ENCODE peak calls at places on chromosome 19, in ten cellular contexts. R is Peyer's patch, X is breast epithelium, U is uterus, Y is adrenal gland, C is thyroid gland, M is HepG2, Z is sigmoid colon, D is body of pancreas, N is transverse colon. B is an unnamed sample. For H3K4me1, the result is how much of the 10 kb centered on the place peaks cover.

GRCh38 chr19:48656840-48657474 is 11.0 kb upstream of the CA11 start:
- DNase-seq in R (peak), X (no peak), U (no peak), Y (no peak), C (peak), M (no peak), Z (no peak), D (no peak), N (peak), B (no peak)

GRCh38 chr19:10503002-10503789 is at the start of gene KEAP1:
- DNase-seq in R (peak), X (no peak), U (peak), Y (peak), C (peak), M (peak), Z (peak), D (peak), N (peak), B (peak)

GRCh38 chr19:18176367-18177310 is 3.0 kb downstream of the IFI30 start:
- DNase-seq in R (no peak), X (no peak), U (no peak), Y (no peak), C (no peak), M (no peak), Z (no peak), D (no peak), N (no peak), B (no peak)

GRCh38 chr19:58409010-58409790 is 751 bp downstream of the ZNF584 start:
- DNase-seq in R (no peak), X (peak), U (no peak), Y (no peak), C (peak), M (no peak), Z (peak), D (peak), N (no peak), B (peak)

GRCh38 chr19:52689804-52690394 is 44.9 kb downstream of the ZNF611 start:
- DNase-seq in R (peak), X (peak), U (peak), Y (peak), C (peak), M (no peak), Z (peak), D (peak), N (peak), B (peak)

GRCh38 chr19:42315024-42315423 is 1.9 kb downstream of the TMEM145 start:
- DNase-seq in R (no peak), X (no peak), U (no peak), Y (no peak), C (no peak), M (no peak), Z (no peak), D (no peak), N (no peak), B (no peak)

GRCh38 chr19:54393381-54393780 is 21.9 kb upstream of the TTYH1 start:
- DNase-seq in R (no peak), X (no peak), U (no peak), Y (no peak), C (no peak), M (no peak), Z (no peak), D (no peak), N (no peak), B (no peak)

GRCh38 chr19:37079238-37079637 is 1.0 kb downstream of the ZNF420 start:
- DNase-seq in R (no peak), X (no peak), U (no peak), Y (no peak), C (no peak), M (no peak), Z (no peak), D (no peak), N (no peak), B (no peak)

GRCh38 chr19:6343462-6343861 is 10.1 kb upstream of the ACER1 start:
- DNase-seq in R (no peak), X (no peak), U (no peak), Y (no peak), C (no peak), M (no peak), Z (no peak), D (no peak), N (no peak), B (no peak)

GRCh38 chr19:50159078-50159477 is 4.0 kb downstream of the IZUMO2 start:
- DNase-seq in R (no peak), X (no peak), U (no peak), Y (no peak), C (no peak), M (no peak), Z (no peak), D (no peak), N (no peak), B (no peak)

GRCh38 chr19:41808663-41809566 is 12.5 kb downstream of the CEACAM3 start:
- DNase-seq in R (no peak), X (no peak), U (no peak), Y (peak), C (no peak), M (no peak), Z (no peak), D (no peak), N (peak), B (peak)

GRCh38 chr19:18292810-18293641 is 11.6 kb upstream of the JUND start:
- DNase-seq in R (peak), X (peak), U (peak), Y (peak), C (peak), M (peak), Z (peak), D (peak), N (peak), B (peak)

GRCh38 chr19:6806488-6806887 is 34.0 kb downstream of the VAV1 start:
- DNase-seq in R (no peak), X (no peak), U (no peak), Y (no peak), C (no peak), M (no peak), Z (no peak), D (no peak), N (no peak), B (peak)

GRCh38 chr19:42512743-42513304 is 15.5 kb downstream of the CEACAM1 start:
- DNase-seq in R (no peak), X (no peak), U (no peak), Y (no peak), C (no peak), M (no peak), Z (no peak), D (no peak), N (no peak), B (no peak)

GRCh38 chr19:48836089-48837017 is at the start of gene HSD17B14:
- DNase-seq in R (peak), X (no peak), U (peak), Y (peak), C (peak), M (no peak), Z (peak), D (peak), N (peak), B (no peak)

GRCh38 chr19:32868206-32868950 is 1.2 kb downstream of the SLC7A9 start:
- DNase-seq in R (peak), X (no peak), U (no peak), Y (no peak), C (no peak), M (no peak), Z (no peak), D (no peak), N (no peak), B (no peak)

GRCh38 chr19:56423985-56424353 is 19.8 kb downstream of the ZNF583 start:
- DNase-seq in R (no peak), X (no peak), U (no peak), Y (no peak), C (no peak), M (no peak), Z (no peak), D (no peak), N (no peak), B (no peak)

GRCh38 chr19:47028372-47028672 is 8.7 kb downstream of the NPAS1 start:
- DNase-seq in R (no peak), X (no peak), U (no peak), Y (no peak), C (no peak), M (no peak), Z (no peak), D (no peak), N (no peak), B (no peak)

GRCh38 chr19:47479701-47480503 is 4.1 kb downstream of the KPTN start:
- DNase-seq in R (no peak), X (no peak), U (no peak), Y (no peak), C (no peak), M (no peak), Z (no peak), D (no peak), N (no peak), B (no peak)

GRCh38 chr19:16920816-16921529 is 32.2 kb downstream of the F2RL3 start:
- DNase-seq in R (no peak), X (no peak), U (no peak), Y (peak), C (no peak), M (no peak), Z (no peak), D (no peak), N (no peak), B (no peak)

GRCh38 chr19:49889687-49890348 is 6.9 kb downstream of the IL4I1 start:
- DNase-seq in R (peak), X (peak), U (peak), Y (peak), C (peak), M (no peak), Z (no peak), D (peak), N (peak), B (peak)

GRCh38 chr19:6480843-6481415 is 658 bp downstream of the DENND1C start:
- DNase-seq in R (no peak), X (no peak), U (no peak), Y (no peak), C (no peak), M (no peak), Z (no peak), D (no peak), N (no peak), B (no peak)

GRCh38 chr19:16363133-16363851 is 38.7 kb downstream of the KLF2 start:
- DNase-seq in R (peak), X (peak), U (no peak), Y (no peak), C (peak), M (no peak), Z (no peak), D (peak), N (peak), B (no peak)

GRCh38 chr19:7355151-7355845 is 6.6 kb downstream of the ARHGEF18 start:
- DNase-seq in R (no peak), X (no peak), U (peak), Y (peak), C (no peak), M (no peak), Z (peak), D (no peak), N (peak), B (peak)

GRCh38 chr19:19405919-19406877 is 723 bp downstream of the GATAD2A start:
- DNase-seq in R (peak), X (no peak), U (peak), Y (peak), C (peak), M (no peak), Z (peak), D (peak), N (peak), B (peak)

GRCh38 chr19:33285441-33285927 is 16.9 kb downstream of the CEBPA start:
- DNase-seq in R (no peak), X (no peak), U (no peak), Y (no peak), C (peak), M (peak), Z (no peak), D (no peak), N (no peak), B (no peak)

GRCh38 chr19:48966541-48967345 is 1.6 kb downstream of the FTL start:
- DNase-seq in R (no peak), X (no peak), U (no peak), Y (peak), C (peak), M (no peak), Z (no peak), D (no peak), N (no peak), B (no peak)

GRCh38 chr19:19259741-19260140 is 13.4 kb downstream of the TM6SF2 start:
- DNase-seq in R (no peak), X (no peak), U (no peak), Y (no peak), C (no peak), M (peak), Z (no peak), D (no peak), N (no peak), B (peak)

GRCh38 chr19:30671622-30672051 is 299.5 kb downstream of the ZNF536 start:
- DNase-seq in R (no peak), X (no peak), U (no peak), Y (peak), C (peak), M (no peak), Z (no peak), D (no peak), N (no peak), B (peak)

GRCh38 chr19:5354403-5354802 is 13.8 kb upstream of the PTPRS start:
- DNase-seq in R (no peak), X (no peak), U (no peak), Y (no peak), C (no peak), M (peak), Z (no peak), D (no peak), N (no peak), B (no peak)

GRCh38 chr19:47991191-47991808 is 670 bp downstream of the BSPH1 start:
- DNase-seq in R (no peak), X (no peak), U (no peak), Y (no peak), C (no peak), M (no peak), Z (no peak), D (no peak), N (no peak), B (no peak)

GRCh38 chr19:57789288-57789687 is 19.8 kb downstream of the ZNF586 start:
- DNase-seq in R (no peak), X (no peak), U (no peak), Y (no peak), C (no peak), M (no peak), Z (no peak), D (no peak), N (no peak), B (no peak)

GRCh38 chr19:49862411-49863253 is 4.7 kb downstream of the PNKP start:
- DNase-seq in R (no peak), X (no peak), U (peak), Y (peak), C (peak), M (peak), Z (peak), D (no peak), N (no peak), B (peak)

GRCh38 chr19:12325690-12326089 is 7.7 kb downstream of the ZNF563 start:
- DNase-seq in R (no peak), X (no peak), U (no peak), Y (no peak), C (no peak), M (peak), Z (no peak), D (no peak), N (no peak), B (no peak)

GRCh38 chr19:10505583-10506229 is 2.5 kb upstream of the KEAP1 start:
- DNase-seq in R (peak), X (peak), U (peak), Y (peak), C (peak), M (peak), Z (peak), D (peak), N (peak), B (peak)

GRCh38 chr19:39828015-39828633 is 5.8 kb downstream of the DYRK1B start:
- DNase-seq in R (peak), X (no peak), U (no peak), Y (no peak), C (no peak), M (no peak), Z (no peak), D (no peak), N (peak), B (no peak)

GRCh38 chr19:49014123-49014869 is 2.6 kb downstream of the LHB start:
- DNase-seq in R (no peak), X (no peak), U (no peak), Y (peak), C (no peak), M (no peak), Z (no peak), D (no peak), N (no peak), B (no peak)

GRCh38 chr19:55406869-55407624 is 541 bp downstream of the UBE2S start:
- DNase-seq in R (peak), X (no peak), U (no peak), Y (peak), C (peak), M (no peak), Z (no peak), D (no peak), N (peak), B (no peak)

GRCh38 chr19:49638360-49638759 is 1.6 kb downstream of the RRAS start:
- DNase-seq in R (no peak), X (no peak), U (peak), Y (no peak), C (no peak), M (no peak), Z (no peak), D (no peak), N (peak), B (no peak)

GRCh38 chr19:14145381-14145780 is 9.0 kb upstream of the ASF1B start:
- DNase-seq in R (no peak), X (no peak), U (no peak), Y (no peak), C (no peak), M (no peak), Z (no peak), D (no peak), N (no peak), B (no peak)
- H3K4me1 ChIP-seq in R (under half), X (under half), U (under half), Y (under half), C (under half), M (under half), Z (under half), D (under half), N (under half), B (under half)

DNA sequence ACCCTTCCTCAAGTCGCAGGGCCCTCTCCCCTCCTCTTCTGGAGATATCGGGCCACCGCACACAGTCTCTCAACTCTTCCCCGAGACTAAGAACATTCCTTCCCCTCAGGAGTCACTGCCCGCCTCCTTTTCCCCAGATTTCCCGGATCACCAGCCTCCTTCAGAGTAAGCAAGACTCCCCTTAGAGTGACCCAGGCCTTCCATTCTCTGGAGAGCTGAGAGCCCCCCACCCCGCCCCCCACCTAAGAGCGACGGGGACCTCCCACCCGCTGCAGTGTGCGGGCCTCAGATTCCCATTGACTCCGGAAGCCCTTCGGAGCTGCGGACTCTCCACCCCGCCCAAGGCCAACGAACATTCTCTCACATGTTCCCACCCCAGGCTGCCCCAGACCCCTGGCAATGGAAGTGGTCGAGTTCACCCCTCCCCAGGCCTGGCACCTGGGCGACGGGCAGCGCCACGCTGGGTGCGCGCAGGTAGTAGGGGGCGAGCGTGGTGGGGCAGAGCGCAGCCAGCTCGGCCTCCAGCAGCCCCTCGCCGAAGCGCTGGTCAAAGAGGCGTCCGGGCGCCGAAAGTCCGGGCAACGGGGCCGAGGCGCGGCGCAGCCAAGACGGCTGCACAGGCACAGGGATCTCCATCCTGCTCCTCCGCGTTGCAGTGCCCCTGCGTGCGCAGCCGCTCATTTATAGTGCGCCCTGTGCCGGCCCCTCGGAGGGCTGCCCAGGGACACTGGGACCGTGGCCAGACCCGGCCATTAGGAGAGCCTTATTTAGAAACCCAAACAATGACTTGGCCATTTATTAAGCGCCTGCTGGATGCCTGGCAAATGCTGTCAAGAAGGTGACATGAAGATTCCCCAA is at the start of gene HSPB6:
- DNase-seq in R (no peak), X (no peak), U (peak), Y (peak), C (no peak), M (no peak), Z (peak), D (no peak), N (peak), B (peak)
- TF ChIP-seq POLR2A in R (no peak), X (peak), U (peak), Y (peak), C (no peak), M (no peak), Z (peak), D (peak), N (peak), B (no peak)

GRCh38 chr19:14371321-14371821 is 9.9 kb upstream of the ADGRE5 start:
- DNase-seq in R (no peak), X (no peak), U (peak), Y (no peak), C (no peak), M (no peak), Z (no peak), D (no peak), N (no peak), B (no peak)
- H3K4me1 ChIP-seq in R (under half), X (under half), U (under half), Y (under half), C (under half), M (under half), Z (under half), D (under half), N (under half), B (under half)

GRCh38 chr19:8526345-8527062 is 12.5 kb upstream of the ZNF414 start:
- DNase-seq in R (peak), X (peak), U (peak), Y (peak), C (peak), M (peak), Z (peak), D (peak), N (peak), B (peak)
- TF ChIP-seq POLR2A in R (no peak), X (peak), U (peak), Y (peak), C (peak), M (peak), Z (peak), D (no peak), N (peak), B (no peak)

GRCh38 chr19:45508681-45508930 is 1.3 kb downstream of the VASP start:
- DNase-seq in R (no peak), X (no peak), U (no peak), Y (no peak), C (no peak), M (no peak), Z (no peak), D (no peak), N (no peak), B (no peak)
- H3K4me1 ChIP-seq in R (under half), X (under half), U (under half), Y (under half), C (under half), M (half or more), Z (under half), D (under half), N (under half), B (under half)

GRCh38 chr19:662207-662961 is 630 bp downstream of the RNF126 start:
- DNase-seq in R (peak), X (no peak), U (no peak), Y (no peak), C (peak), M (peak), Z (peak), D (peak), N (peak), B (peak)
- TF ChIP-seq POLR2A in R (peak), X (no peak), U (no peak), Y (no peak), C (no peak), M (peak), Z (no peak), D (peak), N (peak), B (no peak)

B was measured in testis.